ENCODE peak calls at places on chromosomes 7 and 10, in five cellular contexts. T is mucosa of descending colon, K is heart right ventricle, N is cardiac fibroblast, A is A549. S is an unnamed sample.

GRCh38 chr7:24717247-24717622 is 40.0 kb downstream of the GSDME start:
- DNase-seq in T (no peak), N (no peak), A (no peak), K (no peak), S (no peak)

GRCh38 chr7:122550545-122550944 is 148.4 kb downstream of the RNF133 start:
- DNase-seq in K (no peak), N (peak; percentile 9), T (no peak), A (no peak), S (no peak)

GRCh38 chr10:113520606-113521481 is 32.0 kb upstream of the HABP2 start:
- DNase-seq in A (peak; percentile 75), T (peak; percentile 34), K (peak; percentile 29), N (peak; percentile 83), S (peak; percentile 65)

GRCh38 chr7:147081117-147081516 is 964.5 kb downstream of the CNTNAP2 start:
- DNase-seq in N (no peak), T (no peak), K (no peak), A (no peak), S (no peak)

GRCh38 chr7:1447112-1447511 is 12.2 kb downstream of the MICALL2 start:
- DNase-seq in T (no peak), K (no peak), N (no peak), A (no peak), S (no peak)

GRCh38 chr10:26574783-26575182 is 122.7 kb upstream of the PDSS1 start:
- DNase-seq in K (no peak), T (no peak), A (no peak), N (no peak), S (no peak)

GRCh38 chr7:150631866-150632864 is at the start of gene GIMAP6:
- DNase-seq in K (peak; percentile 18), T (no peak), A (no peak), N (no peak), S (no peak)

GRCh38 chr7:156140896-156141295 is 328.6 kb upstream of the SHH start:
- DNase-seq in K (no peak), T (no peak), N (no peak), A (no peak), S (no peak)

GRCh38 chr10:86376852-86377796 is 10.5 kb upstream of the GRID1 start:
- DNase-seq in A (peak; percentile 75), N (peak; percentile 60), T (peak; percentile 91), K (peak; percentile 80), S (peak; percentile 93)

GRCh38 chr7:110224643-110225042 is 866.3 kb upstream of the LRRN3 start:
- DNase-seq in K (no peak), A (no peak), T (no peak), N (no peak), S (no peak)

GRCh38 chr7:1915326-1915725 is 245.2 kb downstream of the ELFN1 start:
- DNase-seq in N (no peak), T (no peak), A (no peak), K (peak; percentile 5), S (no peak)

GRCh38 chr7:158581440-158582088 is 6.1 kb downstream of the PTPRN2 start:
- DNase-seq in A (no peak), K (no peak), T (peak; percentile 52), N (no peak), S (no peak)

GRCh38 chr7:158442260-158442659 is 145.4 kb downstream of the PTPRN2 start:
- DNase-seq in T (no peak), N (no peak), K (no peak), A (peak; percentile 41), S (no peak)

GRCh38 chr10:14823966-14824365 is 13.9 kb downstream of the CDNF start:
- DNase-seq in N (no peak), K (no peak), T (no peak), A (no peak), S (no peak)

GRCh38 chr7:73717025-73717807 is 2.3 kb downstream of the STX1A start:
- DNase-seq in K (no peak), N (peak; percentile 45), A (no peak), T (peak; percentile 28), S (no peak)

GRCh38 chr10:77892021-77892739 is 34.4 kb downstream of the DLG5 start:
- DNase-seq in K (no peak), T (no peak), A (no peak), N (no peak), S (no peak)

GRCh38 chr7:2641406-2642393 is 9.9 kb downstream of the TTYH3 start:
- DNase-seq in T (peak; percentile 73), K (peak; percentile 92), N (peak; percentile 98), A (no peak), S (peak; percentile 64)

GRCh38 chr10:119022846-119023552 is 6.5 kb upstream of the NANOS1 start:
- DNase-seq in A (no peak), N (no peak), T (no peak), K (no peak), S (no peak)

GRCh38 chr10:48439581-48440041 is 133.1 kb downstream of the MAPK8 start:
- DNase-seq in K (no peak), N (peak; percentile 47), A (no peak), T (peak; percentile 64), S (no peak)

GRCh38 chr10:110410329-110411046 is 87.2 kb upstream of the DUSP5 start:
- DNase-seq in A (peak; percentile 96), N (peak; percentile 96), T (peak; percentile 78), K (no peak), S (no peak)

GRCh38 chr7:117808273-117808868 is 64.9 kb downstream of the CTTNBP2 start:
- DNase-seq in A (no peak), T (no peak), K (peak; percentile 23), N (no peak), S (no peak)

GRCh38 chr10:58179238-58179637 is 88.5 kb downstream of the IPMK start:
- DNase-seq in K (no peak), T (no peak), N (peak; percentile 19), A (no peak), S (no peak)

GRCh38 chr10:123883921-123884320 is 7.7 kb downstream of the CPXM2 start:
- DNase-seq in T (no peak), A (no peak), N (no peak), K (no peak), S (no peak)

GRCh38 chr7:111202321-111202720 is 111.4 kb downstream of the LRRN3 start:
- DNase-seq in N (no peak), T (no peak), A (no peak), K (no peak), S (no peak)

GRCh38 chr7:5414876-5415275 is 8.8 kb downstream of the TNRC18 start:
- DNase-seq in T (no peak), A (no peak), N (peak; percentile 29), K (no peak), S (no peak)

GRCh38 chr7:117689421-117689820 is 183.8 kb downstream of the CTTNBP2 start:
- DNase-seq in K (no peak), T (no peak), N (no peak), A (no peak), S (no peak)

GRCh38 chr10:63646491-63646890 is 125.3 kb downstream of the REEP3 start:
- DNase-seq in K (no peak), N (no peak), T (no peak), A (no peak), S (no peak)

GRCh38 chr7:43135129-43135528 is 22.7 kb downstream of the HECW1 start:
- DNase-seq in T (no peak), K (no peak), N (no peak), A (no peak), S (no peak)

GRCh38 chr7:51785171-51785570 is 468.6 kb upstream of the COBL start:
- DNase-seq in A (no peak), T (no peak), N (no peak), K (no peak), S (no peak)

GRCh38 chr10:94483970-94484369 is 61.6 kb upstream of the HELLS start:
- DNase-seq in T (no peak), K (no peak), N (no peak), A (no peak), S (no peak)

GRCh38 chr7:48416327-48416908 is 245.2 kb downstream of the ABCA13 start:
- DNase-seq in K (no peak), A (no peak), N (no peak), T (no peak), S (no peak)

DNA sequence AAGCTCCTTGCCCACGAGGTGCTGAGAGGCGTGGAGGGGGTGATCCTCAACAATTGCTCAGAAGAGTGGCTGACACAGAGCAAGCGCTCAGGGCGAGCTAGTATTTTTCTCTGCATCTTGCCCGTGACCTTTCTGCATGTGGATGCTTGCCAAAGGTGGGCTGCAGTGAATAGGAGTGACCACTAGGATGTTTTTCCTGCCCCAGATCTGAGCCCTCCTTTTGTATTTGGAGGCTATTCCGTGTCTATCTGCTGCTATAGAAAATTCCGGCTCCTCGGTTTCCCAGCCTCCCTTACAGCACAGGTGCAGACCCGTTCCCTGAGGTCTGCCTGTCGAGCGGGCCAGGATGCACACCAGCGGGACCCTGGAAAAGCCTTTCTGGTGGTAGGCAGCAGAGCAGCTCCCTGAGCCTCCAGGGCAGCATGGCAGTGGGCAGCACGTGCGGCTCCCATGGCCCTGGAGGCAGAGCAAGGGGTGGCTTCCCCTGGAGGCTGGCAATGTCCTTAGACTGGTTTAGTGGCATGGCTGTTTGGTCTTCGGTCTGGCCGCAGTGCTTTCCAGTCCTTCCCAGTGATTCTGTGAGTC is 145.1 kb upstream of the PCBD1 start:
- DNase-seq in K (no peak), A (no peak), N (no peak), T (no peak), S (no peak)
- TF ChIP-seq CTCF in K (no peak), A (no peak), N (peak; percentile 7), T (no peak), S (peak; percentile 62)

DNA sequence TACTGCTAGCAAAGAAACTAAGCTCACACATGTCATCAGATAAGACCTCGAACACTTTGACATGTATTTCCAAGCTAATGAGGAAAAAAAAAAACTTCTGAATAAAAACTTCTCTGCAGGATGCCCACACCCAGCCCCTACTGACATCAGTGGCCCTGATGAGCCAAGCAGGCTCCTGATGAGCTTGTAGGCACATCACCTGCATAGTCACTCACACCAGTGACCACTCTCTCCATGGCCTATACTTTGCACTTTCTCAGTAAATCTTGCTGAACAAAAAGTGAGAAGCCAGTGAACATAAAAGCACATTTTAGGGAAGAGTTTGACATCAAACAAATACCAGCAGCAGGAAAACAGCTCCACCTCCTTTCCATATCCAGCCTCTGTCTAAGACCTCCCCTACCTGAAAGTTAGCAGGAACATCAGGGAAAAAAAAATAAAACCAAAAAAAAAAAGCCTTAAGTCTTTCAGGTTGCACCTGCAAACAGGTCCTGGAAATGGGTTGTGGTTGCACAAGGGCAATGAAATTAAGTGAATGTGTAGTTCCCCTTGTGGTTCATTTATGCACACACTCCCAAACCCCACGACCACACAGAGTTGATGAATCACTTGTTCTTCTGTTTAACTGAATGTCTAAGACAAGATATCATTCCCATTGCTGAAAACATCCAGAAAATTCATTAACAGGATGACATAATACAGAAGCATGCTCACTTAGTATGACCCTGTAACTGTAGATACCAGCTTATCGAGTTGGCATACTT is 205.2 kb upstream of the PDE1C start:
- DNase-seq in T (no peak), N (no peak), K (no peak), A (no peak), S (no peak)
- TF ChIP-seq CTCF in T (no peak), N (no peak), K (no peak), A (no peak), S (no peak)

GRCh38 chr7:84188811-84189405 is 5.7 kb downstream of the SEMA3A start:
- DNase-seq in A (no peak), N (peak; percentile 57), T (no peak), K (no peak), S (no peak)
- TF ChIP-seq CTCF in A (peak; percentile 58), N (peak; percentile 46), T (no peak), K (peak; percentile 38), S (peak; percentile 29)

DNA sequence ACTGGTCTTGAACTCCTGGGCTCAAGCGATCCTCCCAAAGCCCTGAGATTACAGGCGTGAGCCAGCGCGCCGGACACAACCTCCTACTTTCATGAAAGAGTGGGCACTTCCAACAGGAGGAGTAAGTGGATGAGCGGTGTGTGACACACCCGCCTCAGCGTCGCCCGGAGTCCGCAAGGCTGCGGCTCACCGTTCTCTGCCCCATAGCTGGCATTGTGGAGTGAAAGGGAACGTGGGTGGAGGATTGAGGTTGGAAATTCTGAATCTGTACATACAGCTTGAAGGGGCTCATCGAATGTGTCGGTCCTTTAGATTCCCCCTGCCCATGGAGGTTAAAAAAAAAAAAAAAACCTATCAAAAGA is 534 bp upstream of the PRXL2A start:
- DNase-seq in A (peak; percentile 74), T (peak; percentile 74), N (no peak), K (peak; percentile 34), S (peak; percentile 23)
- TF ChIP-seq CTCF in A (no peak), T (no peak), N (no peak), K (no peak), S (no peak)